ENCODE peak calls at places on chromosomes 6 and 20, in four cellular contexts. One of them, this sample, is unnamed.

GRCh38 chr6:165717732-165718465 is 54.9 kb upstream of the PDE10A start:
- DNase-seq in prostate gland: no peak
- DNase-seq in GM12892: no peak
- DNase-seq in tibial nerve: no peak
- DNase-seq in this sample: no peak

GRCh38 chr6:158506577-158506976 is 53.3 kb upstream of the TMEM181 start:
- DNase-seq in prostate gland: no peak
- DNase-seq in GM12892: no peak
- DNase-seq in tibial nerve: no peak
- DNase-seq in this sample: no peak

GRCh38 chr20:18063676-18064075 is 6.0 kb upstream of the OVOL2 start:
- DNase-seq in prostate gland: no peak
- DNase-seq in GM12892: no peak
- DNase-seq in tibial nerve: no peak
- DNase-seq in this sample: no peak

GRCh38 chr6:143962644-143962929 is 45.5 kb downstream of the PLAGL1 start:
- DNase-seq in prostate gland: no peak
- DNase-seq in GM12892: no peak
- DNase-seq in tibial nerve: no peak
- DNase-seq in this sample: no peak

GRCh38 chr6:111673871-111674270 is 68.2 kb upstream of the TRAF3IP2 start:
- DNase-seq in prostate gland: no peak
- DNase-seq in GM12892: no peak
- DNase-seq in tibial nerve: no peak
- DNase-seq in this sample: no peak

GRCh38 chr6:72084992-72085569 is 198.7 kb downstream of the RIMS1 start:
- DNase-seq in prostate gland: no peak
- DNase-seq in GM12892: no peak
- DNase-seq in tibial nerve: no peak
- DNase-seq in this sample: no peak

GRCh38 chr20:33164763-33165095 is 3.2 kb upstream of the BPIFA2 start:
- DNase-seq in prostate gland: no peak
- DNase-seq in GM12892: no peak
- DNase-seq in tibial nerve: no peak
- DNase-seq in this sample: no peak

GRCh38 chr6:146850981-146851380 is 252.2 kb downstream of the ADGB start:
- DNase-seq in prostate gland: no peak
- DNase-seq in GM12892: no peak
- DNase-seq in tibial nerve: no peak
- DNase-seq in this sample: no peak

GRCh38 chr20:401682-402495 is 6.2 kb upstream of the RBCK1 start:
- DNase-seq in prostate gland: no peak
- DNase-seq in GM12892: no peak
- DNase-seq in tibial nerve: no peak
- DNase-seq in this sample: no peak

GRCh38 chr6:17505062-17505476 is 95.0 kb upstream of the FAM8A1 start:
- DNase-seq in prostate gland: no peak
- DNase-seq in GM12892: no peak
- DNase-seq in tibial nerve: no peak
- DNase-seq in this sample: no peak

GRCh38 chr6:72850469-72850868 is 228.6 kb downstream of the KCNQ5 start:
- DNase-seq in prostate gland: no peak
- DNase-seq in GM12892: no peak
- DNase-seq in tibial nerve: no peak
- DNase-seq in this sample: no peak

GRCh38 chr6:69584913-69585729 is 211.7 kb downstream of the LMBRD1 start:
- DNase-seq in prostate gland: no peak
- DNase-seq in GM12892: peak
- DNase-seq in tibial nerve: no peak
- DNase-seq in this sample: no peak

GRCh38 chr6:139520321-139520768 is 145.9 kb upstream of the CITED2 start:
- DNase-seq in prostate gland: no peak
- DNase-seq in GM12892: no peak
- DNase-seq in tibial nerve: no peak
- DNase-seq in this sample: no peak

GRCh38 chr6:62102387-62102786 is 183.6 kb downstream of the KHDRBS2 start:
- DNase-seq in prostate gland: no peak
- DNase-seq in GM12892: no peak
- DNase-seq in tibial nerve: no peak
- DNase-seq in this sample: no peak

GRCh38 chr6:48560408-48560807 is 449.4 kb upstream of the PTCHD4 start:
- DNase-seq in prostate gland: no peak
- DNase-seq in GM12892: no peak
- DNase-seq in tibial nerve: no peak
- DNase-seq in this sample: no peak

GRCh38 chr6:167005350-167006159 is 6.4 kb downstream of the CEP43 start:
- DNase-seq in prostate gland: no peak
- DNase-seq in GM12892: no peak
- DNase-seq in tibial nerve: no peak
- DNase-seq in this sample: peak

GRCh38 chr20:23049933-23050838 is 714 bp upstream of the THBD start:
- DNase-seq in prostate gland: no peak
- DNase-seq in GM12892: no peak
- DNase-seq in tibial nerve: no peak
- DNase-seq in this sample: peak

GRCh38 chr6:6474170-6474920 is 114.2 kb upstream of the LY86 start:
- DNase-seq in prostate gland: no peak
- DNase-seq in GM12892: no peak
- DNase-seq in tibial nerve: no peak
- DNase-seq in this sample: no peak

GRCh38 chr6:107972413-107973096 is 14.5 kb upstream of the SEC63 start:
- DNase-seq in prostate gland: no peak
- DNase-seq in GM12892: no peak
- DNase-seq in tibial nerve: no peak
- DNase-seq in this sample: no peak

GRCh38 chr6:107971181-107971580 is 13.2 kb upstream of the SEC63 start:
- DNase-seq in prostate gland: no peak
- DNase-seq in GM12892: no peak
- DNase-seq in tibial nerve: no peak
- DNase-seq in this sample: no peak

GRCh38 chr6:107965746-107966145 is 7.7 kb upstream of the SEC63 start:
- DNase-seq in prostate gland: no peak
- DNase-seq in GM12892: no peak
- DNase-seq in tibial nerve: no peak
- DNase-seq in this sample: no peak

GRCh38 chr6:107970255-107970654 is 12.2 kb upstream of the SEC63 start:
- DNase-seq in prostate gland: no peak
- DNase-seq in GM12892: no peak
- DNase-seq in tibial nerve: no peak
- DNase-seq in this sample: no peak

GRCh38 chr6:107968081-107968480 is 10.1 kb upstream of the SEC63 start:
- DNase-seq in prostate gland: no peak
- DNase-seq in GM12892: no peak
- DNase-seq in tibial nerve: no peak
- DNase-seq in this sample: no peak
- TF ChIP-seq POLR2A in prostate gland: no peak
- TF ChIP-seq POLR2A in GM12892: no peak
- TF ChIP-seq POLR2A in tibial nerve: no peak
- TF ChIP-seq POLR2A in this sample: no peak

DNA sequence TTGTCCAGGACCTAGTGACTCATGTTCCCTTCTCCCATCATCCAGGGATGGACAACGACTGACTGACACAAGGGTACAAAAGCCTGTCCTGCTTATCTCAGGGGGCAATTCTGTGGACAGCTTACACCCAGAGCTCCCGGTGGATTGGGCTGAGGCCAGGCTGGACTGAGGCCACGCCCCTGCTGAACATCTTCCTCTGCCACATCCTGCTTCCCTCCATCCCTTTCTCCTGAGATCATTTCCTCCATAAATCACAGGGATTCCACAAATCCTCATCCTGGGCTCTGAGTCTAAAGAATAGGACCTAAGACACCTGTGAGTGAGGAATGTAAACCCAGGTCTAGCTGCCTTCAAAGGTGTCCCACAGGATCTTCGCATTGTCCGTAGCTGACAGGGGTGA is 30.4 kb upstream of the RNF24 start:
- DNase-seq in prostate gland: no peak
- DNase-seq in GM12892: no peak
- DNase-seq in tibial nerve: no peak
- DNase-seq in this sample: no peak
- TF ChIP-seq POLR2A in prostate gland: no peak
- TF ChIP-seq POLR2A in GM12892: no peak
- TF ChIP-seq POLR2A in tibial nerve: no peak
- TF ChIP-seq POLR2A in this sample: no peak

GRCh38 chr6:109705258-109705657 is 14.2 kb downstream of the FIG4 start:
- DNase-seq in prostate gland: peak
- DNase-seq in GM12892: peak
- DNase-seq in tibial nerve: peak
- DNase-seq in this sample: peak
- TF ChIP-seq POLR2A in prostate gland: no peak
- TF ChIP-seq POLR2A in GM12892: no peak
- TF ChIP-seq POLR2A in tibial nerve: no peak
- TF ChIP-seq POLR2A in this sample: no peak

DNA sequence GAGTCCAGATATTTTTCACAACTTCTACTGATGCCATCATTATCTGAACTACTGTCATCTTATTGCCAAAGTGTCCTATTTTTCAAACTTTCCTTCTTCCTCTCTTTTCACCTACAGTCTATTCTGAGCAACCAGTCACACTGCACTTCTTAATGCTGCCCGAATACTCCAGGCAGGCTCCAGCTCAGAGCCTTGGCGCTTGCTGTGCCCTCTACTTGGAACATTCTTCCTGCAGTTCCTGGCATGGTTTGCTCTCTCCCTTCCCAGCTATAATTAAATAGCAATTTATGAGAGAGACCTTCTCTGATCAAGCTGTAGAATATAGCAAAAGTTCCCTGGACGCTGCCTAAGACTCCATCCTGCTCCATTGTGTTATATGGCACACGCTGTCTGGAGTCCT is 831.6 kb downstream of the QKI start:
- DNase-seq in prostate gland: no peak
- DNase-seq in GM12892: no peak
- DNase-seq in tibial nerve: no peak
- DNase-seq in this sample: no peak
- TF ChIP-seq POLR2A in prostate gland: no peak
- TF ChIP-seq POLR2A in GM12892: no peak
- TF ChIP-seq POLR2A in tibial nerve: no peak
- TF ChIP-seq POLR2A in this sample: no peak

DNA sequence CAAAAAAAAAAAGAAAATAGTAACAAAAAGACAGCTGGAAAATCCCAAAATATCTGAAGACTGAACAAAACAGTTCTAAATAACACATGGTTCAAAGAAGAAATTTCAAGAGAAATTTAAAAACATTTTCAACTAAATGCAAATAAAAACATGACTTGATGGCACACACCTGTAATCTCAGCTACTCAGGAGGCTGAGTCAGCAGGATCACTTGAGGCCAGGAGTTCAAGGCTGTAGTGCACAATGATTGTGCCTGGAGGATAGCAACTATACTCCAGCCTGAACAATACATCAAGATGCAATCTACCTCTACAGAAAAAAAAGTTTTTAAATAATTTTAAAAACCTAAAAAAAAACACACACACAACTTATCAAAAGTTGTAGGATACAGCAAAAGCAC is 21.6 kb upstream of the ASF1A start:
- DNase-seq in prostate gland: no peak
- DNase-seq in GM12892: no peak
- DNase-seq in tibial nerve: no peak
- DNase-seq in this sample: no peak
- TF ChIP-seq POLR2A in prostate gland: no peak
- TF ChIP-seq POLR2A in GM12892: no peak
- TF ChIP-seq POLR2A in tibial nerve: no peak
- TF ChIP-seq POLR2A in this sample: no peak